ENCODE peak calls at places on chromosomes 12 and 14, in four cellular contexts. E is fibroblast of pulmonary artery, H is HL-60, C is astrocyte of the spinal cord. M is an unnamed sample.

GRCh38 chr12:72275551-72275950 is 3.4 kb downstream of the TRHDE start:
- DNase-seq in E (no peak), H (no peak), C (peak; percentile 27), M (no peak)

GRCh38 chr12:110281549-110282342 is 699 bp downstream of the ATP2A2 start:
- DNase-seq in E (peak; percentile 49), H (no peak), C (peak; percentile 58), M (no peak)

GRCh38 chr12:123907021-123907420 is 65.6 kb downstream of the CCDC92 start:
- DNase-seq in E (no peak), H (no peak), C (no peak), M (no peak)

GRCh38 chr12:112537710-112538396 is 119.1 kb downstream of the PTPN11 start:
- DNase-seq in E (peak; percentile 15), H (no peak), C (no peak), M (no peak)

GRCh38 chr12:71710276-71711125 is 24.6 kb downstream of the TMEM19 start:
- DNase-seq in E (peak; percentile 76), H (no peak), C (peak; percentile 87), M (peak; percentile 70)

GRCh38 chr14:69326611-69327010 is 66.7 kb downstream of the GALNT16 start:
- DNase-seq in E (no peak), H (no peak), C (no peak), M (no peak)

GRCh38 chr14:73763396-73763795 is 49.2 kb upstream of the PNMA1 start:
- DNase-seq in E (no peak), H (no peak), C (no peak), M (no peak)

GRCh38 chr14:105737504-105738246 is 211.3 kb downstream of the TMEM121 start:
- DNase-seq in E (no peak), H (no peak), C (no peak), M (no peak)

GRCh38 chr12:12365931-12366431 is 9.1 kb downstream of the BORCS5 start:
- DNase-seq in E (peak; percentile 51), H (no peak), C (no peak), M (no peak)

GRCh38 chr12:103013741-103014140 is 56.3 kb downstream of the ASCL1 start:
- DNase-seq in E (no peak), H (no peak), C (no peak), M (no peak)

GRCh38 chr12:89245090-89245489 is 107.2 kb downstream of the DUSP6 start:
- DNase-seq in E (peak; percentile 54), H (peak; percentile 47), C (no peak), M (no peak)

GRCh38 chr12:52010152-52010622 is 3.4 kb downstream of the TAMALIN start:
- DNase-seq in E (peak; percentile 95), H (no peak), C (peak; percentile 88), M (no peak)

GRCh38 chr14:91325211-91325610 is 80.7 kb upstream of the GPR68 start:
- DNase-seq in E (no peak), H (no peak), C (no peak), M (no peak)

GRCh38 chr14:91323031-91323430 is 78.5 kb upstream of the GPR68 start:
- DNase-seq in E (no peak), H (no peak), C (no peak), M (no peak)

GRCh38 chr14:91322623-91323022 is 78.1 kb upstream of the GPR68 start:
- DNase-seq in E (no peak), H (no peak), C (no peak), M (no peak)

GRCh38 chr14:91324606-91324950 is 80.1 kb upstream of the GPR68 start:
- DNase-seq in E (no peak), H (no peak), C (no peak), M (no peak)

DNA sequence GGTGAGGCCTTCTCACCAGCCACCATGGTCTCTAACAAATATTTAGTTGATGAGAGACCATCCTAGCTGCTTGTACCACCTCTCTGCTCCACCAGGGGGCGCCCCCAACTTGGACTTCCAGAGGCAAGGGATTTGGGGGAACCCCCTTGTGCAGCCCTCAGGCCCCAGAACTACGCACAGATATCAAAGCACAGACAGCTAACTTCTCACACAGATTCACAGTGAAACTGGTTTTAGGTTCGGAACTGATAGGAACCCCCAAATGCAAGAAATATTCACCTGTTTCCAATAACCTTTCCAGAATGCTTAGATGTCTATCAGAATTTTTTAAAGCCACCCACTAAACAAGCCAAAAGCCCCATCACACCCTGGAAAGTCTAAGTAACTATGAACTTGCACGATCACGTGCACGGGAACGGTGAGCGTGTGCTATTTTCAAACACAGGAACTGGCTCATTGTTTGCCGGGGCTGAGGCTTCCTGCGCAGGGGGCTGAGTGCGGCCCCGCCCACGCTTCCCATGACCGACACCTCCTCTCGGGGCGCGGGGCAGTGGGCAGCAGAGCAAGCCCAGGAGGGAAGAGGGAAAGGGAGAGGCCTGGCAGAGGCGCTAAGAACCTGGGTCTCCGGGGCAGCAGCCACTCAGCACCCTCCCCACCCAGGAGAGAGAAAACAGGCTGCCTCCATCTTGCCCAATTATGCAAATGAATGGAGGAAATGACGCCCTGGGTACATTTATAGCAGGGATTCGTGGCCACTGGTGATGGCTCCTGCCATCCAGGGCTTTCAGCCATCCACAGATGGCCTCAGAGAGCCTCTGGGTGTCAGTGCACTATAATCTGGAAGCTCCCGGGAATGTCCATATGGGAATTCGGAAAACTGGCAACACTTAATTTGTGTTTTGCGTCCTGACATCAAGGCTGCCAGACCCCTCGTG is 79.4 kb upstream of the GPR68 start:
- DNase-seq in E (peak; percentile 77), H (peak; percentile 75), C (peak; percentile 62), M (no peak)
- H3K4me3 ChIP-seq in E (peak overlapping the region; percentile 23), H (peak overlapping the region; percentile 17), C (no peak overlapping the region), M (no peak overlapping the region)

DNA sequence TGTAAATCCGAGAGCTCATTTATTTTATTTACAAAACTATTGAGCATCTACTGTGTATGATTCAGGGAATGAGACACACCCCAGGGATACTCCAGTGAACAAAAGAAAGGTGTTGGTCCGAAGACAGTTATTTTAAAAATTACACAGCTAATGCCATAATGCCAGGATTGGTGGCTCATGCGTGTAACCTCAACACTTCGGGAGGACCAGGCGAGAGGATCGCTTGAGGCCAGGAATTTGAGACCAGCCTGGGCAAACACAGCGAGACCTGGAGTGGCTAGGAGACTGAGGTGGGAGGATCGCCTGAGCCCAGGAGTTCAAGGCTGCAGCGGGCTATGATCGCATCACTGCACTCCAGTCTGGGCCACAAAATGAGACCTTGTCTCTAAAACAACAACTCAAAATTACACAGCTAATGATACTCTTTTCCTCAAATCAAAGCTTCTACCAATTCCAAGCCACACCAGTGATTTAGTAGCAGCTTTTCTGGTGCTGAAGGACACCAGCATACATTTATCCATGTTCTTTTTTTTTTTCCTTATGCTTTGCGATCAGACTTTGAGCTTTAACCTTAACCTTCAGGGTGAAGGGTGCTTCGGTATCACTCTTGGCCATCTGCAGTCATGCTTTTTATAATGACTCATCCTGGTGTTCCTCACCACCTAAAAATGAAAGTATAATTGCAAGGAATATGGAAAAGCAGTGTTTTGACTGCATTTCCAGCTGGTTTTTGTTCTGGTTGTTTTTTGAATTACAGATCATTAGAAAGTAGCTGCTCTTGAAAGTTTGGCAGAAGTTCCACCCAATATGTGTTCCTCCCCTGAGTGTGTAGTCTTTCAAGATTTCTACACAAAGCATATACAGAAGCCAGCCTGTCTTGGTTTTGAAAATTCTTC is 1.1 kb upstream of the SLC41A2 start:
- DNase-seq in E (peak; percentile 27), H (no peak), C (peak; percentile 56), M (no peak)
- TF ChIP-seq CTCF in E (no peak), H (no peak), C (no peak), M (no peak)

DNA sequence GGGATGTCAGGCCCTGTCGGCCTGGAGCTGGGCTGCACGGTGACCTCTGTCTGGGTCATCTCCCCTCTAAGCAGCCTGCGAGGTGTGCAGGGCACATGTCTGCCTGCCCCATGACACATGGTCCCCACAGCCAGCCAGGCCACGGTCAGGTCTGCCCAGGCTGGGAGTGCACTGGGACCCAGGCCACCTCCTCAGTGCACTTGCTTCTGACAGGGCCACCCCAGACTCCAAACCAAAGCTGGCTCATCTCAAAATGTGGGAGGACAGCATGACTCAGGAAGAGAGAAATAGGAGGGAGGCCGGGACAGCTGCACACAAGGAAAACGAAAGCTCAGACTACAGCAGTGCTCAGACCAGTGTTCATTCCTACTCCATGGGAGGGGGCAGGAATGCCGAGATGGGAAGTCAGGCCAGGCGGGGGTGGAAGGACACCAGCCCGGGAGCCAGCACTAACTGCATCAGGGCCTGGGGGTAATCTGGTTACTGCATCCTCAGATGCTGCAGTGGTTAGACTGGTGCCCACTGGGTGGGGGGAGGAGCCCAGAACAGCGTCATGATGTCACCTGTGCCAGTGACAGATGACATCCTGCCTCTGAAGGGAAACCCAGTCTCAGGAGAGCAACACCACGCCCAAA is 4.0 kb downstream of the P2RX2 start:
- DNase-seq in E (peak; percentile 88), H (no peak), C (peak; percentile 64), M (no peak)
- H3K4me3 ChIP-seq in E (peak overlapping the region; percentile 12), H (no peak overlapping the region), C (no peak overlapping the region), M (no peak overlapping the region)

DNA sequence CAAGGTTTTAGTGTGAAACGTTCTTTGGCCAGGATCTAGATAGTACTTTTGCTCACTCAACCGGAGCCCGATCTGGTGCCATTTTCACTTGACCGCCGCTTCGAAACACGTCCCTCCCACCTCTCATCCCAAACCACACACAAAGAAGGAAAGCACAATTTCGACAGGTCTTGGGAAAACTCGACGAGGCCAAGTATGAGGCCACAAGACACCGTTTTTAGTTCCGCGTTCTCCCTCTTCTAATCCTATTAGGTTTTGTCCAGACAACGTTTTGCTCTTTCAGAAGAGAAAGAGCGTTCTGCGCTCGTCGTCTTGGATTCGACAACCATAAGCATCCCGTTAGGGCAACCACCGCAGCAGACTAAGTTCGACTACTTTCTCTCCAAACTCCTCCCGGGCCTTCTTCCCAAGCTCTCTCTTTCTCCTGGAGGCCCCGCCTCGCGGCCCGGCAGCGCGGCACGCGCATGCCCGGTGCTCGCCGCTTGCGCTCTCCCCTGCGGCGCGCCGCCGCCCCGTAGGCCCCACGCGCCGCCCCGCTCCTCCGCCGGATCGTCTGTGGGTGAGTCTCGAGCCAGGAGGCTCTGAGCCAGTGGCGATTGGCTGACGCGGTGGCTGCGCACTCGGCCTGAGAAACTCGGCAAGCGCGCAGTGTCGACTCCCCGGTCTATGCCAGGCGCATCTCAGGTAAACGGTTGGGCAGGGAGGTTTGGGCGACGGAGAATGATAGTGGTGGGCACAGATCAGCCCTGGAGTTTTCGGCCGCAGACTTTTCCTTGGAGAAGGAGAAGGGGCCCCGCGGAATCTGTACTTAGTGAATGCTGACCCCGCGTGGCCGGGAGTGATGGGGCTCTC is at the start of gene MIPOL1:
- DNase-seq in E (peak; percentile 91), H (no peak), C (peak; percentile 91), M (peak; percentile 28)
- TF ChIP-seq CTCF in E (peak; percentile 28), H (no peak), C (peak; percentile 43), M (peak; percentile 26)

DNA sequence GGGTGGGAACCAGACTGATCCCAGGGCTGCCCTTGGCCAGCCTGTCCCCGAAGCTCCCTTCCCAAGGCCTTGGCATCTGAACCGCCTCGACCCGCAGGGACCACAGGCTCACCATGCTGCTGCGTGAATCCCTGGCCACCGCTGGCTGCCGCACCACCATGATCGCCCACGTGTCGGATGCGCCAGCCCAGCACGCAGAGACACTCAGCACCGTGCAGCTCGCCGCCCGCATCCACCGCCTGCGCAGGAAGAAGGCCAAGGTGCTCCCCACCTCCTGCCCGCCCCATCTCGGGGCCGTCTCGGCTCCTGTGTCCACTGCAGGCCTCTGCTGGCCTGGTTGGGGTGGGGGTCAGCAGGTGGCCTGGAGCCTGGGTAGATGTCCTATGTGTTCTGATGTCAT is 35.7 kb downstream of the KIF26A start:
- DNase-seq in E (no peak), H (no peak), C (no peak), M (no peak)
- H3K4me3 ChIP-seq in E (no peak overlapping the region), H (no peak overlapping the region), C (no peak overlapping the region), M (no peak overlapping the region)

GRCh38 chr12:64510687-64511086 is 58.8 kb downstream of the TBK1 start:
- DNase-seq in E (no peak), H (no peak), C (no peak), M (no peak)
- TF ChIP-seq CTCF in E (no peak), H (no peak), C (no peak), M (no peak)

GRCh38 chr12:8664228-8664963 is 1.8 kb upstream of the MFAP5 start:
- DNase-seq in E (peak; percentile 7), H (no peak), C (no peak), M (no peak)
- H3K4me3 ChIP-seq in E (no peak overlapping the region), H (no peak overlapping the region), C (no peak overlapping the region), M (no peak overlapping the region)

M was measured in retinal pigment epithelial cell.